ENCODE peak calls at places on chromosome 16, in ten cellular contexts. W, L, Y, F, O, G, Q, N, P and A are unnamed samples.

GRCh38 chr16:4855804-4856203 is 8.5 kb downstream of the UBN1 start:
- DNase-seq in G (no peak), O (no peak), P (no peak), Q (no peak), W (no peak), F (no peak), L (no peak), N (no peak), Y (no peak), A (no peak)

GRCh38 chr16:23948949-23949392 is 113.2 kb downstream of the PRKCB start:
- DNase-seq in F (no peak), N (peak; percentile 35), O (no peak), G (no peak), P (no peak), Q (no peak), Y (no peak), L (no peak), W (no peak), A (no peak)

GRCh38 chr16:16042076-16042475 is 92.7 kb downstream of the ABCC1 start:
- DNase-seq in Y (peak; percentile 96), Q (peak; percentile 88), P (no peak), F (no peak), O (no peak), L (peak; percentile 54), G (no peak), W (no peak), N (no peak), A (peak; percentile 51)

GRCh38 chr16:10121496-10121895 is 60.7 kb downstream of the GRIN2A start:
- DNase-seq in O (peak; percentile 2), Q (peak; percentile 5), F (no peak), G (no peak), L (no peak), P (peak; percentile 16), N (no peak), W (no peak), Y (peak; percentile 3), A (no peak)

GRCh38 chr16:85650864-85651811 is 37.6 kb downstream of the GINS2 start:
- DNase-seq in P (no peak), Y (no peak), N (no peak), L (no peak), F (peak; percentile 91), Q (no peak), W (no peak), G (no peak), O (no peak), A (peak; percentile 58)

GRCh38 chr16:84120023-84120422 is 3.3 kb upstream of the MBTPS1 start:
- DNase-seq in L (no peak), G (no peak), N (no peak), P (no peak), Q (no peak), W (no peak), O (no peak), Y (no peak), F (no peak), A (no peak)

GRCh38 chr16:9854665-9855064 is 327.6 kb downstream of the GRIN2A start:
- DNase-seq in P (no peak), N (no peak), F (no peak), G (no peak), Y (peak; percentile 24), W (no peak), Q (no peak), O (no peak), L (peak; percentile 51), A (no peak)

GRCh38 chr16:7182510-7183109 is 150.0 kb upstream of the RBFOX1 start:
- DNase-seq in W (no peak), G (no peak), F (no peak), O (peak; percentile 39), Q (no peak), L (no peak), Y (no peak), P (no peak), N (no peak), A (peak; percentile 10)

GRCh38 chr16:79211581-79211980 is 389.0 kb downstream of the MAF start:
- DNase-seq in O (no peak), Q (no peak), G (no peak), P (no peak), L (no peak), N (no peak), W (no peak), Y (no peak), F (no peak), A (no peak)

GRCh38 chr16:57419506-57419905 is 14.9 kb downstream of the CCL17 start:
- DNase-seq in Y (no peak), P (no peak), N (no peak), F (no peak), W (no peak), L (no peak), Q (no peak), O (no peak), G (no peak), A (no peak)

GRCh38 chr16:69554495-69554894 is 11.3 kb upstream of the NFAT5 start:
- DNase-seq in W (no peak), G (no peak), Q (no peak), L (no peak), P (no peak), Y (no peak), N (no peak), O (no peak), F (peak; percentile 1), A (no peak)

GRCh38 chr16:89174877-89175276 is 3.3 kb downstream of the CDH15 start:
- DNase-seq in O (no peak), P (no peak), N (no peak), W (no peak), F (no peak), Q (no peak), G (no peak), L (no peak), Y (no peak), A (no peak)

GRCh38 chr16:49700928-49701685 is 154.8 kb downstream of the ZNF423 start:
- DNase-seq in L (no peak), Y (peak; percentile 73), W (no peak), P (no peak), G (no peak), N (no peak), F (peak; percentile 38), Q (no peak), O (no peak), A (peak; percentile 90)

GRCh38 chr16:67169011-67169451 is 1.3 kb upstream of the NOL3 start:
- DNase-seq in Y (no peak), F (no peak), N (no peak), W (no peak), L (no peak), Q (no peak), P (no peak), G (no peak), O (no peak), A (no peak)

GRCh38 chr16:68643227-68643626 is 1.9 kb upstream of the CDH3 start:
- DNase-seq in N (no peak), G (no peak), L (no peak), Q (no peak), P (no peak), O (peak; percentile 42), W (no peak), F (no peak), Y (no peak), A (no peak)

GRCh38 chr16:69865701-69866100 is 85.4 kb upstream of the CLEC18A start:
- DNase-seq in N (no peak), P (peak; percentile 30), O (peak; percentile 45), G (no peak), L (no peak), W (no peak), F (no peak), Q (peak; percentile 90), Y (peak; percentile 89), A (no peak)

GRCh38 chr16:13436641-13437423 is 483.1 kb upstream of the ERCC4 start:
- DNase-seq in G (no peak), L (no peak), P (no peak), Y (no peak), Q (no peak), N (no peak), W (peak; percentile 29), F (no peak), O (no peak), A (no peak)

GRCh38 chr16:14007460-14007859 is 63.7 kb upstream of the MRTFB start:
- DNase-seq in O (no peak), P (no peak), Y (peak; percentile 66), L (peak; percentile 74), Q (peak; percentile 92), F (no peak), N (no peak), W (peak; percentile 26), G (no peak), A (peak; percentile 42)